ENCODE peak calls at places on chromosomes 13 and 19, in four cellular contexts. N, Q, J and Z are unnamed samples.

GRCh38 chr19:39710333-39710890 is 6.1 kb downstream of the LGALS14 start:
- DNase-seq in J (no peak), Q (no peak), N (no peak), Z (no peak)

GRCh38 chr19:58385313-58386165 is 1.5 kb upstream of the RPS5 start:
- DNase-seq in Q (no peak), J (no peak), N (no peak), Z (no peak)

GRCh38 chr13:100625447-100625846 is 36.9 kb upstream of the GGACT start:
- DNase-seq in J (no peak), N (no peak), Q (no peak), Z (no peak)

GRCh38 chr13:113273856-113274590 is 23.0 kb upstream of the LAMP1 start:
- DNase-seq in N (no peak), J (no peak), Q (peak), Z (peak)

GRCh38 chr13:66926851-66927524 is 303.1 kb downstream of the PCDH9 start:
- DNase-seq in N (no peak), J (no peak), Q (peak), Z (no peak)

GRCh38 chr13:33548065-33548464 is 262.5 kb upstream of the STARD13 start:
- DNase-seq in J (no peak), N (no peak), Q (no peak), Z (no peak)

GRCh38 chr19:16358456-16358855 is 33.8 kb downstream of the KLF2 start:
- DNase-seq in J (no peak), N (no peak), Q (no peak), Z (no peak)

GRCh38 chr13:47437411-47437810 is 540.6 kb upstream of the HTR2A start:
- DNase-seq in Q (peak), J (no peak), N (no peak), Z (peak)

GRCh38 chr13:28935104-28935503 is 115.0 kb downstream of the MTUS2 start:
- DNase-seq in Q (no peak), J (no peak), N (no peak), Z (no peak)

GRCh38 chr13:30697177-30697953 is 38.0 kb upstream of the ALOX5AP start:
- DNase-seq in N (no peak), Q (no peak), J (no peak), Z (no peak)

GRCh38 chr19:6723108-6723618 is 2.7 kb upstream of the C3 start:
- DNase-seq in Q (peak), J (no peak), N (no peak), Z (peak)

GRCh38 chr19:55173717-55174409 is 6.2 kb downstream of the SYT5 start:
- DNase-seq in Q (peak), J (no peak), N (no peak), Z (peak)

GRCh38 chr13:106548064-106548696 is 12.7 kb upstream of the EFNB2 start:
- DNase-seq in J (no peak), N (no peak), Q (peak), Z (no peak)

GRCh38 chr13:30142502-30143211 is 164.7 kb downstream of the KATNAL1 start:
- DNase-seq in Q (peak), J (no peak), N (no peak), Z (peak)

GRCh38 chr19:19597809-19598306 is 20.6 kb downstream of the PBX4 start:
- DNase-seq in Q (peak), N (peak), J (no peak), Z (no peak)

GRCh38 chr19:15885167-15885566 is 12.7 kb downstream of the CYP4F2 start:
- DNase-seq in N (no peak), Q (no peak), J (no peak), Z (no peak)

GRCh38 chr19:37329686-37330085 is 41.2 kb upstream of the ZNF527 start:
- DNase-seq in Q (peak), J (no peak), N (no peak), Z (no peak)

GRCh38 chr19:6362024-6362344 is 653 bp downstream of the CLPP start:
- DNase-seq in Q (no peak), J (no peak), N (no peak), Z (no peak)

GRCh38 chr13:49652691-49653305 is 24.5 kb downstream of the ARL11 start:
- DNase-seq in Q (peak), N (no peak), J (no peak), Z (peak)